ENCODE peak calls at places on chromosomes 13 and 19, in ten cellular contexts. C is GM23338, D is WERI-Rb-1, J is AG04450, O is AG10803, G is mammary epithelial cell, T is Caco-2, V is BJ, Q is DND-41, M is right atrium auricular region. B is an unnamed sample.

GRCh38 chr13:51931606-51932005 is 69.8 kb downstream of the CCDC70 start:
- DNase-seq in G (no peak), D (no peak), C (no peak), V (no peak), M (no peak), J (no peak), O (no peak), Q (no peak), T (no peak), B (no peak)

GRCh38 chr19:1826557-1827521 is 14.8 kb upstream of the ATP8B3 start:
- DNase-seq in V (no peak), C (peak), T (no peak), M (no peak), D (no peak), Q (no peak), O (no peak), J (no peak), G (no peak), B (no peak)

GRCh38 chr13:90591260-90591926 is 756.1 kb upstream of the MIR17HG start:
- DNase-seq in J (no peak), T (no peak), V (no peak), G (peak), Q (no peak), D (no peak), M (no peak), C (peak), O (no peak), B (no peak)

GRCh38 chr13:44903596-44903995 is 85.7 kb downstream of the NUFIP1 start:
- DNase-seq in T (no peak), C (no peak), M (peak), J (peak), G (no peak), O (peak), V (peak), Q (no peak), D (peak), B (peak)

GRCh38 chr13:108795841-108796240 is 166.4 kb downstream of the MYO16 start:
- DNase-seq in M (no peak), C (no peak), J (no peak), G (no peak), T (no peak), O (no peak), Q (no peak), V (no peak), D (no peak), B (no peak)

GRCh38 chr19:55973982-55974381 is 12.6 kb upstream of the NLRP5 start:
- DNase-seq in Q (no peak), M (no peak), O (no peak), C (peak), J (no peak), T (no peak), D (no peak), G (no peak), V (no peak), B (no peak)

GRCh38 chr13:26583662-26584061 is 26.2 kb downstream of the WASF3 start:
- DNase-seq in C (peak), G (no peak), D (no peak), M (no peak), T (no peak), O (no peak), V (no peak), J (no peak), Q (no peak), B (no peak)

GRCh38 chr13:43030548-43030947 is 7.2 kb downstream of the DNAJC15 start:
- DNase-seq in M (no peak), D (no peak), O (no peak), C (no peak), G (no peak), V (no peak), Q (no peak), J (no peak), T (no peak), B (no peak)

GRCh38 chr19:35755550-35756371 is 1.1 kb downstream of the HSPB6 start:
- DNase-seq in C (peak), D (no peak), O (peak), J (no peak), G (no peak), T (no peak), M (peak), V (no peak), Q (no peak), B (peak)

GRCh38 chr13:108917581-108917980 is 288.2 kb downstream of the MYO16 start:
- DNase-seq in T (no peak), V (no peak), O (peak), C (no peak), M (no peak), Q (no peak), D (no peak), J (no peak), G (no peak), B (no peak)

GRCh38 chr19:11091343-11092153 is 2.3 kb downstream of the LDLR start:
- DNase-seq in C (peak), J (peak), G (peak), O (peak), D (no peak), M (peak), T (peak), Q (no peak), V (peak), B (peak)

GRCh38 chr19:17777840-17778620 is 16.9 kb upstream of the B3GNT3 start:
- DNase-seq in O (peak), J (no peak), C (peak), D (peak), T (peak), Q (peak), V (no peak), M (no peak), G (no peak), B (no peak)
- H3K4me3 ChIP-seq in O (no peak), J (peak), C (peak), D (no peak), T (no peak), Q (no peak), V (peak), M (peak), G (peak), B (peak)

GRCh38 chr13:40495620-40496001 is 170.8 kb downstream of the FOXO1 start:
- DNase-seq in O (no peak), T (no peak), J (no peak), C (no peak), G (no peak), Q (no peak), D (no peak), V (no peak), M (no peak), B (no peak)

GRCh38 chr13:40496035-40496810 is 170.2 kb downstream of the FOXO1 start:
- DNase-seq in V (no peak), C (no peak), T (no peak), M (no peak), D (no peak), O (no peak), Q (no peak), J (no peak), G (no peak), B (no peak)

GRCh38 chr13:40494932-40495619 is 171.4 kb downstream of the FOXO1 start:
- DNase-seq in V (no peak), C (no peak), G (no peak), T (no peak), M (no peak), J (no peak), D (no peak), Q (no peak), O (no peak), B (no peak)

GRCh38 chr13:40492511-40492910 is 173.9 kb downstream of the FOXO1 start:
- DNase-seq in V (no peak), M (peak), O (no peak), C (no peak), J (no peak), G (no peak), T (no peak), D (no peak), Q (no peak), B (no peak)

DNA sequence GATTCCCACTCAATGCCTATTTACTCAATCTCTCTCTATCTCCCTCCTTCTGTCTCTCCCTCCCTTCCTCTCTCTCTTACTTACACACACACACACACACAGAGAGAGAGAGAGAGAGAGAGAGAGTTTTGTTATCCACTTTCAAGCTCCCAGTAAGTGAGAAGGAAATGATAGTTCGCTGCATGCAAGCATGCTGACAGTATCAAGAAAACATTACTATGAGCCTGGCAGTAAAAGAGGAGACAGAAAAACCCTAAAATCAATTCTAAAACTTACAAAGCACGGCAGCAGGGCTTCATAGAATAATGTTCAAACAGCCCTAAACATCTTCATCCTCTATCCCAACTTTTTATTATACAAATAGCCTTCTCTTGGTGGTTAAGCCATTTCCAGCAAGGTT is 171.9 kb downstream of the FOXO1 start:
- DNase-seq in C (no peak), M (no peak), V (no peak), J (no peak), O (no peak), D (no peak), T (no peak), G (no peak), Q (no peak), B (no peak)
- H3K4me3 ChIP-seq in C (no peak), M (no peak), V (no peak), J (no peak), O (no peak), D (no peak), T (no peak), G (no peak), Q (no peak), B (no peak)

GRCh38 chr19:39516270-39516669 is 1.3 kb downstream of the SELENOV start:
- DNase-seq in Q (no peak), G (no peak), D (no peak), J (no peak), M (no peak), O (no peak), T (no peak), C (peak), V (no peak), B (no peak)
- H3K4me3 ChIP-seq in Q (no peak), G (no peak), D (no peak), J (no peak), M (no peak), O (no peak), T (no peak), C (peak), V (no peak), B (peak)

GRCh38 chr13:112066624-112067004 is 335 bp upstream of the SOX1 start:
- DNase-seq in Q (no peak), O (peak), J (no peak), D (no peak), V (no peak), C (peak), T (peak), M (no peak), G (no peak), B (no peak)

GRCh38 chr13:112067121-112067741 is at the start of gene SOX1:
- DNase-seq in G (no peak), M (no peak), C (peak), J (no peak), Q (no peak), D (no peak), T (peak), O (no peak), V (no peak), B (no peak)

GRCh38 chr13:112068531-112069062 is 1.6 kb downstream of the SOX1 start:
- DNase-seq in M (no peak), Q (no peak), G (no peak), O (no peak), D (no peak), V (no peak), J (no peak), C (no peak), T (no peak), B (no peak)

GRCh38 chr13:112069063-112069726 is 2.2 kb downstream of the SOX1 start:
- DNase-seq in O (no peak), M (no peak), G (no peak), Q (no peak), J (no peak), C (no peak), T (no peak), V (no peak), D (no peak), B (no peak)

DNA sequence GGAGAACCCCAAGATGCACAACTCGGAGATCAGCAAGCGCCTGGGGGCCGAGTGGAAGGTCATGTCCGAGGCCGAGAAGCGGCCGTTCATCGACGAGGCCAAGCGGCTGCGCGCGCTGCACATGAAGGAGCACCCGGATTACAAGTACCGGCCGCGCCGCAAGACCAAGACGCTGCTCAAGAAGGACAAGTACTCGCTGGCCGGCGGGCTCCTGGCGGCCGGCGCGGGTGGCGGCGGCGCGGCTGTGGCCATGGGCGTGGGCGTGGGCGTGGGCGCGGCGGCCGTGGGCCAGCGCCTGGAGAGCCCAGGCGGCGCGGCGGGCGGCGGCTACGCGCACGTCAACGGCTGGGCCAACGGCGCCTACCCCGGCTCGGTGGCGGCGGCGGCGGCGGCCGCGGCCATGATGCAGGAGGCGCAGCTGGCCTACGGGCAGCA is 939 bp downstream of the SOX1 start:
- DNase-seq in Q (no peak), D (no peak), C (peak), J (no peak), G (no peak), V (no peak), O (no peak), M (no peak), T (no peak), B (no peak)
- H3K4me3 ChIP-seq in Q (no peak), D (no peak), C (no peak), J (no peak), G (no peak), V (no peak), O (no peak), M (no peak), T (no peak), B (peak)

DNA sequence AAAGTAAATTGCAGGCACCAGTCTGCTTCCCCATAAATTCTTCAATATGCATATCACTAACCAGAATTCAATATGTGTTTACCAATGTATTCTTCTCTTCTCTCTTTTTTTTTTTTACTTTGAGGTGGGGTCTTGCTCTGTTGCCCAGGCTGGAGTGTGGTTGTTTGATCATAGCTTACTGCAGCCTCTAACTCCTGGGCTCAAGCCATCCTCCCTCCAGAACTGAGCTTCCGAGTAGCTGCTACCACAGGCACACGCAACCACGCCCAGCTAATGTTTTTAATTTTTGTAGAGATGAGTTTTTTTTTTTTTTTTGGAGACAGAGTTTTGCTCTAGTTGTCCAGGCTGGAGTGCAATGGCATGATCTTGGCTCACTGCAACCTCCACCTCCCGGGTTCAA is 16.8 kb downstream of the LTBP4 start:
- DNase-seq in G (no peak), J (no peak), O (no peak), V (no peak), Q (no peak), M (no peak), T (no peak), D (no peak), C (no peak), B (no peak)
- H3K4me3 ChIP-seq in G (no peak), J (no peak), O (no peak), V (no peak), Q (no peak), M (no peak), T (no peak), D (no peak), C (no peak), B (no peak)

GRCh38 chr13:39963612-39964011 is 308.1 kb downstream of the COG6 start:
- DNase-seq in D (no peak), M (no peak), Q (no peak), J (no peak), O (no peak), G (no peak), T (no peak), V (no peak), C (no peak), B (no peak)

GRCh38 chr13:39959497-39959896 is 304.0 kb downstream of the COG6 start:
- DNase-seq in J (no peak), O (no peak), Q (no peak), C (no peak), D (no peak), M (no peak), V (no peak), G (no peak), T (no peak), B (no peak)

GRCh38 chr13:39961036-39961435 is 305.6 kb downstream of the COG6 start:
- DNase-seq in V (no peak), G (no peak), D (no peak), Q (no peak), O (no peak), T (peak), C (no peak), M (no peak), J (no peak), B (no peak)

GRCh38 chr13:39957868-39958676 is 302.6 kb downstream of the COG6 start:
- DNase-seq in M (no peak), C (no peak), D (no peak), T (no peak), G (no peak), O (no peak), V (no peak), J (no peak), Q (no peak), B (no peak)

DNA sequence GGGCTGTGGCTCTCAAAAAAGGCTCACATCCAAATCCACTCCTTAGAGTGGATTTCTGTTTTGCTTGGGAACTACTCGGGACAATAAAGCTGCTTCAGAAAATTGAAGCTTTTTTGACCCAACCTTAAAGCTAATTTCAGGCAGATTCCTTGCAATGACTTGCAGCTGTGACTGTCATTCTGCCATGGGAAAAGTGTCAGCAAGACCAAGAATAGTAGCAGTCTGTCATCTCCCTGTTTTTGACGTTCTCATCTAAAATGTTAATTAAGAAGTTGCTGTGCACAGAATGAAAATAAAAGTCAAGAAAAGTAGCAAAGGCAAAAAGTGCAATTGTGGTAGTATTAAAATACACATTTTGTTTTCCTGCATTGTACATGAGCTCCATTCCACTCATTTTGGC is 304.7 kb downstream of the COG6 start:
- DNase-seq in J (no peak), C (no peak), T (no peak), G (no peak), D (no peak), Q (no peak), V (no peak), M (no peak), O (no peak), B (no peak)
- H3K4me3 ChIP-seq in J (no peak), C (no peak), T (no peak), G (no peak), D (no peak), Q (no peak), V (no peak), M (no peak), O (no peak), B (no peak)

DNA sequence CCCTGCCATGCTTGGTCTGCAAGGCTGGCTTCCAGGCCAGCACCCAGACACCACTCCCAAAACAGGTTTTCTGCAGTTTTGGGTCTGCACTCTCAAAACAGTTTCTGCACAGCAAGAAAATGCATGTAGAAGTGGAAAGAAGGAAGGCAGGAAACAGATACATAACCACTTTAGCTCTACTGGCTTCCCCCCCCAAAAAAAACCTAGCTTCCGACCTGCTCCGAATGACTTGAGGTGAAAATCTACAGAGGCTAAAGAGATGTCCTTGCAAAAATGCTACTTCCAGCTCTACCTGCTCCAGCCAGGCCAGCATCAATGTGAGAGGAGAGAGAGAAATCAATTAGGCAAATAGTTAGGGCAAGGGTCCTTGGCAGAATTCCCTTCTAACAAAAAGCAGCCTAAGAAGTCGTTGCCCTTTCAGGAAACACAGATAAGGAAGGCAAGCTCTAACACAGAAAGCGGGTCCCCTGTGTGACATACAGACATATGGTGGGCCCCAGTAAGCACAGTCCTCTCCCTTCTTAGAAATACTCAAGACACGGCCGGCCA is 3.4 kb downstream of the C19orf12 start:
- DNase-seq in J (no peak), G (no peak), M (no peak), C (no peak), T (no peak), V (no peak), D (no peak), O (no peak), Q (no peak), B (no peak)
- H3K4me3 ChIP-seq in J (no peak), G (no peak), M (no peak), C (no peak), T (no peak), V (no peak), D (no peak), O (no peak), Q (no peak), B (no peak)

GRCh38 chr19:18612772-18613588 is at the start of gene TMEM59L:
- DNase-seq in O (no peak), V (no peak), C (peak), Q (peak), G (no peak), D (no peak), M (no peak), T (no peak), J (no peak), B (no peak)
- H3K4me3 ChIP-seq in O (peak), V (peak), C (peak), Q (no peak), G (peak), D (peak), M (peak), T (peak), J (peak), B (peak)